ENCODE peak calls at places on chromosomes 2 and 18, in four cellular contexts. One of them, this sample, is unnamed.

GRCh38 chr2:223950448-223951347 is 5.6 kb upstream of the WDFY1 start:
- DNase-seq in HepG2: no peak
- DNase-seq in GM12878: no peak
- DNase-seq in H1: no peak
- DNase-seq in this sample: no peak

GRCh38 chr2:169717691-169718063 is 16.0 kb upstream of the KLHL23 start:
- DNase-seq in HepG2: no peak
- DNase-seq in GM12878: no peak
- DNase-seq in H1: no peak
- DNase-seq in this sample: no peak

GRCh38 chr2:220855296-220855695 is 716.8 kb downstream of the EPHA4 start:
- DNase-seq in HepG2: no peak
- DNase-seq in GM12878: no peak
- DNase-seq in H1: no peak
- DNase-seq in this sample: no peak

GRCh38 chr2:13481201-13481600 is 764.5 kb downstream of the TRIB2 start:
- DNase-seq in H1: no peak
- DNase-seq in GM12878: no peak
- DNase-seq in HepG2: no peak
- DNase-seq in this sample: no peak

GRCh38 chr2:70861774-70862644 is 26.4 kb upstream of the CD207 start:
- DNase-seq in GM12878: no peak
- DNase-seq in HepG2: peak
- DNase-seq in H1: peak
- DNase-seq in this sample: peak

GRCh38 chr2:73850009-73850408 is 21.2 kb downstream of the STAMBP start:
- DNase-seq in GM12878: no peak
- DNase-seq in HepG2: no peak
- DNase-seq in H1: no peak
- DNase-seq in this sample: no peak

GRCh38 chr2:10135296-10136089 is 13.0 kb downstream of the RRM2 start:
- DNase-seq in HepG2: no peak
- DNase-seq in H1: no peak
- DNase-seq in GM12878: no peak
- DNase-seq in this sample: no peak

GRCh38 chr2:62577994-62578836 is 72.2 kb upstream of the TMEM17 start:
- DNase-seq in HepG2: peak
- DNase-seq in GM12878: no peak
- DNase-seq in H1: no peak
- DNase-seq in this sample: no peak

GRCh38 chr2:105509271-105510086 is 110.6 kb upstream of the FHL2 start:
- DNase-seq in H1: no peak
- DNase-seq in HepG2: no peak
- DNase-seq in GM12878: no peak
- DNase-seq in this sample: no peak

GRCh38 chr2:169838743-169839489 is 11.7 kb downstream of the UBR3 start:
- DNase-seq in HepG2: no peak
- DNase-seq in H1: no peak
- DNase-seq in GM12878: no peak
- DNase-seq in this sample: no peak

GRCh38 chr2:133633851-133634250 is 65.6 kb upstream of the NCKAP5 start:
- DNase-seq in H1: no peak
- DNase-seq in GM12878: no peak
- DNase-seq in HepG2: no peak
- DNase-seq in this sample: no peak

GRCh38 chr2:18834341-18834740 is 245.0 kb upstream of the NT5C1B start:
- DNase-seq in HepG2: no peak
- DNase-seq in H1: no peak
- DNase-seq in GM12878: no peak
- DNase-seq in this sample: no peak

GRCh38 chr2:68715353-68716041 is 19.1 kb upstream of the ARHGAP25 start:
- DNase-seq in H1: peak
- DNase-seq in HepG2: peak
- DNase-seq in GM12878: peak
- DNase-seq in this sample: peak

GRCh38 chr2:105712981-105713596 is 31.6 kb upstream of the NCK2 start:
- DNase-seq in H1: no peak
- DNase-seq in HepG2: no peak
- DNase-seq in GM12878: no peak
- DNase-seq in this sample: no peak

GRCh38 chr18:2430191-2430590 is 141.1 kb downstream of the METTL4 start:
- DNase-seq in HepG2: no peak
- DNase-seq in H1: no peak
- DNase-seq in GM12878: no peak
- DNase-seq in this sample: no peak

GRCh38 chr2:174971868-174972781 is 33.1 kb downstream of the CHN1 start:
- DNase-seq in GM12878: no peak
- DNase-seq in H1: no peak
- DNase-seq in HepG2: no peak
- DNase-seq in this sample: no peak

GRCh38 chr2:195342105-195342504 is 314.9 kb upstream of the SLC39A10 start:
- DNase-seq in HepG2: no peak
- DNase-seq in H1: no peak
- DNase-seq in GM12878: no peak
- DNase-seq in this sample: no peak

GRCh38 chr18:11167778-11168177 is 18.4 kb upstream of the PIEZO2 start:
- DNase-seq in HepG2: no peak
- DNase-seq in GM12878: no peak
- DNase-seq in H1: no peak
- DNase-seq in this sample: no peak

GRCh38 chr2:232882505-232883115 is 12.5 kb downstream of the SNORC start:
- DNase-seq in HepG2: no peak
- DNase-seq in H1: no peak
- DNase-seq in GM12878: no peak
- DNase-seq in this sample: no peak

GRCh38 chr2:212402316-212402715 is 136.3 kb downstream of the ERBB4 start:
- DNase-seq in H1: no peak
- DNase-seq in HepG2: no peak
- DNase-seq in GM12878: no peak
- DNase-seq in this sample: no peak

GRCh38 chr2:160411167-160411566 is 82.4 kb downstream of the RBMS1 start:
- DNase-seq in H1: no peak
- DNase-seq in HepG2: no peak
- DNase-seq in GM12878: no peak
- DNase-seq in this sample: no peak

GRCh38 chr2:48771241-48772014 is 15.9 kb upstream of the LHCGR start:
- DNase-seq in H1: no peak
- DNase-seq in GM12878: no peak
- DNase-seq in HepG2: no peak
- DNase-seq in this sample: no peak

GRCh38 chr2:230636684-230637271 is 75.9 kb upstream of the CAB39 start:
- DNase-seq in HepG2: no peak
- DNase-seq in GM12878: no peak
- DNase-seq in H1: no peak
- DNase-seq in this sample: no peak

GRCh38 chr2:65438137-65438899 is 5.9 kb upstream of the SPRED2 start:
- DNase-seq in H1: peak
- DNase-seq in GM12878: no peak
- DNase-seq in HepG2: peak
- DNase-seq in this sample: no peak

GRCh38 chr2:240875228-240876034 is 6.8 kb downstream of the AGXT start:
- DNase-seq in H1: no peak
- DNase-seq in GM12878: no peak
- DNase-seq in HepG2: no peak
- DNase-seq in this sample: no peak

GRCh38 chr2:8412586-8412985 is 269.3 kb upstream of the ID2 start:
- DNase-seq in H1: no peak
- DNase-seq in GM12878: no peak
- DNase-seq in HepG2: no peak
- DNase-seq in this sample: no peak

GRCh38 chr2:28753043-28753683 is 1.5 kb downstream of the PPP1CB start:
- DNase-seq in HepG2: peak
- DNase-seq in GM12878: no peak
- DNase-seq in H1: no peak
- DNase-seq in this sample: peak

GRCh38 chr2:108621087-108621559 is 86.9 kb downstream of the LIMS1 start:
- DNase-seq in GM12878: no peak
- DNase-seq in HepG2: no peak
- DNase-seq in H1: peak
- DNase-seq in this sample: peak

GRCh38 chr18:42412281-42412680 is 457.2 kb downstream of the PIK3C3 start:
- DNase-seq in HepG2: no peak
- DNase-seq in H1: no peak
- DNase-seq in GM12878: no peak
- DNase-seq in this sample: no peak

GRCh38 chr2:75462714-75463113 is 98.0 kb downstream of the EVA1A start:
- DNase-seq in GM12878: no peak
- DNase-seq in H1: no peak
- DNase-seq in HepG2: no peak
- DNase-seq in this sample: no peak

GRCh38 chr2:162297925-162298552 is 20.4 kb downstream of the IFIH1 start:
- DNase-seq in H1: peak
- DNase-seq in HepG2: peak
- DNase-seq in GM12878: no peak
- DNase-seq in this sample: peak

GRCh38 chr2:10515887-10516286 is 67.8 kb upstream of the ODC1 start:
- DNase-seq in GM12878: no peak
- DNase-seq in H1: no peak
- DNase-seq in HepG2: no peak
- DNase-seq in this sample: no peak

GRCh38 chr2:44938287-44939073 is 3.0 kb upstream of the SIX3 start:
- DNase-seq in GM12878: no peak
- DNase-seq in H1: peak
- DNase-seq in HepG2: peak
- DNase-seq in this sample: no peak

GRCh38 chr2:97997774-97998392 is 2.1 kb upstream of the TMEM131 start:
- DNase-seq in HepG2: peak
- DNase-seq in H1: no peak
- DNase-seq in GM12878: no peak
- DNase-seq in this sample: no peak

GRCh38 chr18:8478166-8478967 is 130.9 kb upstream of the RAB12 start:
- DNase-seq in GM12878: no peak
- DNase-seq in H1: peak
- DNase-seq in HepG2: peak
- DNase-seq in this sample: peak

GRCh38 chr2:199603748-199604291 is 146.1 kb upstream of the SATB2 start:
- DNase-seq in GM12878: no peak
- DNase-seq in HepG2: no peak
- DNase-seq in H1: peak
- DNase-seq in this sample: no peak

GRCh38 chr2:127179756-127180155 is 40.3 kb downstream of the CYP27C1 start:
- DNase-seq in H1: no peak
- DNase-seq in GM12878: no peak
- DNase-seq in HepG2: no peak
- DNase-seq in this sample: no peak
- TF ChIP-seq SUZ12 in H1: no peak
- TF ChIP-seq SUZ12 in GM12878: no peak
- TF ChIP-seq SUZ12 in HepG2: no peak
- TF ChIP-seq SUZ12 in this sample: no peak

GRCh38 chr2:114108819-114109416 is 219.0 kb downstream of the ACTR3 start:
- DNase-seq in H1: no peak
- DNase-seq in GM12878: no peak
- DNase-seq in HepG2: no peak
- DNase-seq in this sample: peak
- TF ChIP-seq ZNF274 in H1: no peak
- TF ChIP-seq ZNF274 in GM12878: no peak
- TF ChIP-seq ZNF274 in HepG2: no peak
- TF ChIP-seq ZNF274 in this sample: no peak

GRCh38 chr18:75880913-75881504 is 453.5 kb upstream of the SMIM21 start:
- DNase-seq in HepG2: no peak
- DNase-seq in H1: no peak
- DNase-seq in GM12878: no peak
- DNase-seq in this sample: no peak
- TF ChIP-seq SUZ12 in HepG2: no peak
- TF ChIP-seq SUZ12 in H1: no peak
- TF ChIP-seq SUZ12 in GM12878: no peak
- TF ChIP-seq SUZ12 in this sample: no peak

GRCh38 chr2:54671875-54672586 is 51.4 kb upstream of the EML6 start:
- DNase-seq in H1: no peak
- DNase-seq in GM12878: no peak
- DNase-seq in HepG2: peak
- DNase-seq in this sample: no peak
- TF ChIP-seq ZNF274 in H1: no peak
- TF ChIP-seq ZNF274 in GM12878: no peak
- TF ChIP-seq ZNF274 in HepG2: no peak
- TF ChIP-seq ZNF274 in this sample: no peak

DNA sequence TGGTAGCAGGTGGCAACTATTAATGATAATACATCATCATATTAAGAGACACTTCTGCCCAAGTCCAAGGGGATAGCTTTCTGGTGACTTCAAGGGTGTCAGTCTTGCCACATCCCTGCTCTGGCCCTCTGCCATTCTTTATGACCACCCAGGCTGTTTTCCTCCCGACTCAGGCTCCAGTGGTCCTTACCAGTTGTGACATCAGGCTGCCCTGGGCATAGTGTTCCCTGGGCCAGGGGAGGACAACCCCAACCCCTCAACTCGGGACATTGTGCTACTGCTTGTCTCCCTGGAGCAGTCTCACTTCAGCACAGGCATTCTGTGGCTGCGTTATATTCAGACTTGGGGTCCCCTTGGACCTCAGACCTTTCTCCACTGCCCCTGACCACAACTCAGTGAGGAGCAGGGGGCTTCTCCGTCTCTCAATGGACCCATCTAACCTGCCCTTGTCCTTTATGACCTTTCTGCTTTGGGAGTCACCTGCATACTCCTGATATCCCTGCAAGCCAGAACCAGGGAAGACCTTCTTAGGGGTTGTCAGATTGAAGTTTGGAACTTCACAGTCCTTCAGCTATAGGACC is 12.8 kb downstream of the DNAJB2 start:
- DNase-seq in HepG2: no peak
- DNase-seq in H1: no peak
- DNase-seq in GM12878: no peak
- DNase-seq in this sample: no peak
- TF ChIP-seq SUZ12 in HepG2: no peak
- TF ChIP-seq SUZ12 in H1: no peak
- TF ChIP-seq SUZ12 in GM12878: no peak
- TF ChIP-seq SUZ12 in this sample: no peak

DNA sequence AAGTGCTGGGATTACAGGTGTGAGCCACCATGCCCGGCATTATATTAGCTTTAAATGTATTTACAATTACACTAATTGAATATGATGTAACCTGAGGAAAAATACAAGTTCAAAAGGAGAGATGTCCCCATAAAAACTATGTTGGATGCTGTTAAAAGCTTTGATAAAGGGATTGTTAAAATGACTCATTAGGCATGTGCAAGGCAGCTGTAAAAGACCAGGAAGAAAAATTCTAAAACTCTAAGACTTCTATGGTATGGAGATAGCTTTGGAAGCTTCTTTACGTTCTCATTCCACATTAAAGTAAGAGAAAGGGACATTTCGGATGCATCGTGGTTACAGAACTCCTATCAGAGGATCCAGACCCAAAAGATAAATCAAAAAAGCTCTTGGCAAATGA is 50.3 kb downstream of the CYB5A start:
- DNase-seq in GM12878: no peak
- DNase-seq in HepG2: no peak
- DNase-seq in H1: no peak
- DNase-seq in this sample: no peak
- TF ChIP-seq ZNF274 in GM12878: no peak
- TF ChIP-seq ZNF274 in HepG2: no peak
- TF ChIP-seq ZNF274 in H1: no peak
- TF ChIP-seq ZNF274 in this sample: no peak

GRCh38 chr18:22558945-22559385 is 141.2 kb upstream of the CTAGE1 start:
- DNase-seq in H1: no peak
- DNase-seq in HepG2: peak
- DNase-seq in GM12878: no peak
- DNase-seq in this sample: no peak
- TF ChIP-seq SUZ12 in H1: no peak
- TF ChIP-seq SUZ12 in HepG2: no peak
- TF ChIP-seq SUZ12 in GM12878: no peak
- TF ChIP-seq SUZ12 in this sample: no peak